ENCODE peak calls at places on chromosomes 1 and 21, in four cellular contexts. P is ecto neural progenitor cell, A is transverse colon, W is T47D. M is an unnamed sample.
A peak's percentile ranks its signal among the peaks of the same experiment; 100 is the strongest.

GRCh38 chr1:6627031-6627430 is 2.4 kb downstream of the THAP3 start:
- DNase-seq in A (no peak), P (no peak), W (no peak), M (no peak)

GRCh38 chr1:61451214-61451968 is 273.6 kb downstream of the TM2D1 start:
- DNase-seq in W (no peak), A (no peak), P (no peak), M (no peak)

GRCh38 chr1:48582408-48582807 is 110.4 kb upstream of the SPATA6 start:
- DNase-seq in P (no peak), W (no peak), A (no peak), M (no peak)

GRCh38 chr1:237677979-237678378 is 212.7 kb downstream of the ZP4 start:
- DNase-seq in W (no peak), P (no peak), A (no peak), M (no peak)

GRCh38 chr21:45515241-45516061 is 26.8 kb downstream of the SLC19A1 start:
- DNase-seq in W (no peak), P (no peak), A (no peak), M (no peak)

GRCh38 chr1:235313931-235314678 is 13.9 kb downstream of the ARID4B start:
- DNase-seq in W (no peak), P (no peak), A (no peak), M (no peak)

GRCh38 chr1:203131548-203132200 is 4.1 kb downstream of the ADORA1 start:
- DNase-seq in A (no peak), W (no peak), P (no peak), M (no peak)

GRCh38 chr1:112083487-112083886 is 94.0 kb upstream of the KCND3 start:
- DNase-seq in P (no peak), A (no peak), W (no peak), M (no peak)

GRCh38 chr1:91613594-91613993 is 112.9 kb downstream of the CDC7 start:
- DNase-seq in P (no peak), A (peak; percentile 19), W (no peak), M (no peak)

GRCh38 chr1:14970115-14970798 is 183.3 kb upstream of the TMEM51 start:
- DNase-seq in A (peak; percentile 26), W (no peak), P (no peak), M (no peak)

GRCh38 chr21:46122758-46123683 is 25.1 kb downstream of the COL6A2 start:
- DNase-seq in P (peak; percentile 27), W (no peak), A (peak; percentile 5), M (peak; percentile 48)

GRCh38 chr1:236535656-236536293 is 12.0 kb downstream of the LGALS8 start:
- DNase-seq in P (no peak), A (no peak), W (no peak), M (no peak)

GRCh38 chr1:28343405-28343804 is 14.6 kb downstream of the MED18 start:
- DNase-seq in W (no peak), A (no peak), P (no peak), M (no peak)

GRCh38 chr1:25732821-25733220 is 67.2 kb upstream of the SELENON start:
- DNase-seq in A (no peak), P (no peak), W (no peak), M (no peak)

GRCh38 chr1:102919659-102920058 is 188.7 kb downstream of the COL11A1 start:
- DNase-seq in P (no peak), A (no peak), W (no peak), M (no peak)

M was measured in type B pancreatic cell.